ENCODE peak calls at places on chromosomes 7 and 10, in five cellular contexts. T is heart left ventricle, D is aorta, V is OCI-LY7, C is tibial artery. U is an unnamed sample.

GRCh38 chr10:95416973-95417372 is 126.2 kb upstream of the PDLIM1 start:
- DNase-seq in T (no peak), C (peak; percentile 41), D (no peak), V (no peak), U (no peak)

GRCh38 chr7:1646957-1647891 is 22.9 kb upstream of the ELFN1 start:
- DNase-seq in T (peak; percentile 65), V (no peak), C (peak; percentile 89), D (peak; percentile 89), U (no peak)

GRCh38 chr7:41882745-41883527 is 180.0 kb upstream of the INHBA start:
- DNase-seq in D (no peak), V (no peak), T (no peak), C (no peak), U (no peak)

GRCh38 chr7:95927781-95928180 is 155.4 kb downstream of the DYNC1I1 start:
- DNase-seq in C (no peak), T (peak; percentile 54), D (no peak), V (no peak), U (no peak)

GRCh38 chr7:30817060-30817770 is 46.0 kb downstream of the MINDY4 start:
- DNase-seq in D (no peak), T (no peak), C (no peak), V (no peak), U (no peak)

GRCh38 chr7:140541513-140542192 is 62.3 kb upstream of the MKRN1 start:
- DNase-seq in T (peak; percentile 80), C (peak; percentile 59), V (no peak), D (no peak), U (no peak)

GRCh38 chr10:66322261-66322660 is 603.6 kb upstream of the LRRTM3 start:
- DNase-seq in C (no peak), V (no peak), D (no peak), T (peak; percentile 28), U (no peak)

GRCh38 chr7:9028012-9028411 is 594.6 kb downstream of the NXPH1 start:
- DNase-seq in C (no peak), T (no peak), D (no peak), V (no peak), U (no peak)

GRCh38 chr7:103075337-103075918 is 488 bp downstream of the ARMC10 start:
- DNase-seq in D (peak; percentile 88), V (peak; percentile 74), T (peak; percentile 59), C (peak; percentile 76), U (peak; percentile 75)

GRCh38 chr10:64396105-64396504 is 874.9 kb downstream of the REEP3 start:
- DNase-seq in D (no peak), T (no peak), C (no peak), V (no peak), U (no peak)

DNA sequence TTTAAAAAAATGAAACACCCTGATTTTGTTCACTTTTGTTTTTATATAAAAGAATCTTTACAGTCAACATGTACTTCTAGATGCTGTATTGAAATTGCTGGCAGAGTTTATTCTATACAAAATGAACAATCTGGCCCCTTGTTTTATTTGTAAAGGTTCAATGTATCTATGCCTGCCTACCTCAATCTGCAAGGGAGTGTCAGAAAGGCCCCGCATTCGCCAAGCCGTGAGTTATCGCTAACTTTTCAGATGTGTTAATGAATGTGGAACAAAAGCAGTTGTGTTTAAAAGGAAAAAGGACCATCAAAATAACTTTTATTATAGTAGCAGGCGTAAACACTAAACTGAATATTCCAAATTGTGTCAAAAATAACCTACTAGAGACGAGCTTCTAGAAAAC is 14.6 kb downstream of the LUC7L2 start:
- DNase-seq in D (no peak), C (no peak), T (no peak), V (no peak), U (no peak)
- H3K27ac ChIP-seq in D (no peak overlapping the region), C (no peak overlapping the region), T (no peak overlapping the region), V (no peak overlapping the region), U (no peak overlapping the region)

GRCh38 chr10:112805701-112806100 is 144.3 kb upstream of the TCF7L2 start:
- DNase-seq in T (no peak), D (no peak), V (no peak), C (no peak), U (no peak)
- H3K27ac ChIP-seq in T (no peak overlapping the region), D (no peak overlapping the region), V (no peak overlapping the region), C (no peak overlapping the region), U (no peak overlapping the region)

GRCh38 chr10:4241724-4242345 is 456.8 kb upstream of the KLF6 start:
- DNase-seq in V (no peak), T (peak; percentile 74), C (no peak), D (no peak), U (no peak)

GRCh38 chr10:4242561-4243035 is 457.6 kb upstream of the KLF6 start:
- DNase-seq in V (no peak), D (no peak), C (no peak), T (peak; percentile 62), U (no peak)

GRCh38 chr10:4243651-4244050 is 458.6 kb upstream of the KLF6 start:
- DNase-seq in D (no peak), C (no peak), V (no peak), T (peak; percentile 47), U (no peak)

GRCh38 chr10:4243169-4243568 is 458.2 kb upstream of the KLF6 start:
- DNase-seq in V (no peak), D (no peak), C (no peak), T (no peak), U (no peak)

GRCh38 chr10:4240641-4241197 is 455.7 kb upstream of the KLF6 start:
- DNase-seq in D (no peak), V (no peak), T (no peak), C (no peak), U (no peak)
- H3K27ac ChIP-seq in D (peak overlapping the region; percentile 80), V (no peak overlapping the region), T (peak overlapping the region; percentile 87), C (peak overlapping the region; percentile 88), U (peak overlapping the region; percentile 89)

GRCh38 chr10:103637855-103638561 is 144.5 kb downstream of the NEURL1 start:
- DNase-seq in C (peak; percentile 99), V (no peak), T (peak; percentile 93), D (peak; percentile 97), U (no peak)
- H3K27ac ChIP-seq in C (peak overlapping the region; percentile 84), V (no peak overlapping the region), T (peak overlapping the region; percentile 81), D (peak overlapping the region; percentile 94), U (peak overlapping the region; percentile 43)

GRCh38 chr7:127872122-127872521 is 159.1 kb downstream of the LRRC4 start:
- DNase-seq in V (no peak), T (no peak), D (no peak), C (no peak), U (no peak)
- H3K27ac ChIP-seq in V (no peak overlapping the region), T (no peak overlapping the region), D (no peak overlapping the region), C (no peak overlapping the region), U (no peak overlapping the region)

GRCh38 chr10:93962973-93963372 is 30.8 kb upstream of the PLCE1 start:
- DNase-seq in T (no peak), D (no peak), C (no peak), V (no peak), U (no peak)
- H3K27ac ChIP-seq in T (no peak overlapping the region), D (no peak overlapping the region), C (no peak overlapping the region), V (no peak overlapping the region), U (peak overlapping the region; percentile 35)

GRCh38 chr10:43392757-43393156 is 16.2 kb downstream of the HNRNPF start:
- DNase-seq in V (no peak), T (no peak), D (no peak), C (peak; percentile 19), U (no peak)

GRCh38 chr10:43390791-43391190 is 18.2 kb downstream of the HNRNPF start:
- DNase-seq in T (no peak), V (no peak), D (no peak), C (no peak), U (peak; percentile 49)

GRCh38 chr10:43389867-43390266 is 18.4 kb downstream of the FXYD4 start:
- DNase-seq in V (no peak), T (no peak), D (no peak), C (no peak), U (no peak)

GRCh38 chr10:43387678-43388032 is 16.2 kb downstream of the FXYD4 start:
- DNase-seq in V (no peak), T (no peak), C (peak; percentile 25), D (peak; percentile 49), U (no peak)

DNA sequence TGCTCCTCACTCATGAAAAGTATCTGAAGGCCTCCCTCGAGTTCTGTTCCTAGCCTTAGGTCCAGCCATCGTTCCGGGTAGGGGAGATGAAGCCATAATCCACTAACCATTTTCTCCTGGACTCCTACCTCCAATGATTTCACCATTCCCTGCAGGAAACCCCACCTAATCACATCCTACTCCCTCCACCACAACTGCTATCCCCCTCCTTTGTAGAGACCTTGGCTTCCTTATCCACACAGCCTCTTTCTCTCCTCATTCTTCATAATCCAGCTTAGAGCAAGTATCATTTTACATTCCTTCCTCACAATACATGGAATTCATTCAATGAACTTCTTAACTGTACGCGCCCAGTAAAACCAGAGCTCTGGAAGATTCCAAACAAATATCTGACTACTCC is 18.7 kb downstream of the HNRNPF start:
- DNase-seq in C (no peak), D (no peak), V (no peak), T (no peak), U (no peak)
- H3K27ac ChIP-seq in C (no peak overlapping the region), D (no peak overlapping the region), V (no peak overlapping the region), T (peak overlapping the region; percentile 17), U (no peak overlapping the region)

U was measured in suprapubic skin.